ENCODE peak calls at places on chromosomes 5 and 9, in nine cellular contexts. One of them, this sample, is unnamed.

GRCh38 chr9:6270896-6271295 is 55.3 kb downstream of the IL33 start:
- DNase-seq in AG04450: no peak
- DNase-seq in nephron progenitor cell: no peak
- DNase-seq in heart left ventricle: no peak
- DNase-seq in spleen: no peak
- DNase-seq in IMR-90: no peak
- DNase-seq in fibroblast of the aortic adventitia: no peak
- DNase-seq in left ventricle myocardium inferior: no peak
- DNase-seq in fibroblast of lung: peak; percentile 5
- DNase-seq in this sample: no peak

GRCh38 chr5:132233811-132234683 is 6.4 kb upstream of the P4HA2 start:
- DNase-seq in fibroblast of lung: no peak
- DNase-seq in left ventricle myocardium inferior: no peak
- DNase-seq in spleen: peak; percentile 25
- DNase-seq in heart left ventricle: no peak
- DNase-seq in IMR-90: no peak
- DNase-seq in fibroblast of the aortic adventitia: no peak
- DNase-seq in nephron progenitor cell: no peak
- DNase-seq in AG04450: no peak
- DNase-seq in this sample: no peak

GRCh38 chr5:120304653-120305052 is 159.4 kb upstream of the PRR16 start:
- DNase-seq in AG04450: no peak
- DNase-seq in heart left ventricle: no peak
- DNase-seq in left ventricle myocardium inferior: no peak
- DNase-seq in spleen: no peak
- DNase-seq in fibroblast of lung: peak; percentile 55
- DNase-seq in IMR-90: peak; percentile 83
- DNase-seq in fibroblast of the aortic adventitia: peak; percentile 76
- DNase-seq in nephron progenitor cell: no peak
- DNase-seq in this sample: no peak

GRCh38 chr5:165196961-165197360 is 1691.5 kb downstream of the MAT2B start:
- DNase-seq in fibroblast of the aortic adventitia: no peak
- DNase-seq in heart left ventricle: no peak
- DNase-seq in AG04450: no peak
- DNase-seq in IMR-90: no peak
- DNase-seq in nephron progenitor cell: no peak
- DNase-seq in left ventricle myocardium inferior: no peak
- DNase-seq in spleen: no peak
- DNase-seq in fibroblast of lung: no peak
- DNase-seq in this sample: no peak

GRCh38 chr5:37075399-37075950 is 173.7 kb downstream of the CPLANE1 start:
- DNase-seq in spleen: no peak
- DNase-seq in fibroblast of lung: no peak
- DNase-seq in fibroblast of the aortic adventitia: peak; percentile 89
- DNase-seq in left ventricle myocardium inferior: no peak
- DNase-seq in IMR-90: no peak
- DNase-seq in heart left ventricle: no peak
- DNase-seq in AG04450: no peak
- DNase-seq in nephron progenitor cell: no peak
- DNase-seq in this sample: no peak

GRCh38 chr5:122311400-122311887 is 593 bp upstream of the SNCAIP start:
- DNase-seq in spleen: no peak
- DNase-seq in left ventricle myocardium inferior: no peak
- DNase-seq in fibroblast of lung: no peak
- DNase-seq in IMR-90: no peak
- DNase-seq in fibroblast of the aortic adventitia: no peak
- DNase-seq in nephron progenitor cell: no peak
- DNase-seq in AG04450: no peak
- DNase-seq in heart left ventricle: peak; percentile 9
- DNase-seq in this sample: peak; percentile 63

GRCh38 chr5:144195443-144195842 is 24.8 kb downstream of the KCTD16 start:
- DNase-seq in fibroblast of lung: peak; percentile 59
- DNase-seq in heart left ventricle: no peak
- DNase-seq in AG04450: no peak
- DNase-seq in left ventricle myocardium inferior: no peak
- DNase-seq in nephron progenitor cell: no peak
- DNase-seq in spleen: no peak
- DNase-seq in IMR-90: peak; percentile 69
- DNase-seq in fibroblast of the aortic adventitia: no peak
- DNase-seq in this sample: no peak

GRCh38 chr5:74124826-74125225 is 498.8 kb downstream of the ARHGEF28 start:
- DNase-seq in left ventricle myocardium inferior: no peak
- DNase-seq in fibroblast of lung: no peak
- DNase-seq in nephron progenitor cell: no peak
- DNase-seq in fibroblast of the aortic adventitia: no peak
- DNase-seq in AG04450: no peak
- DNase-seq in spleen: no peak
- DNase-seq in heart left ventricle: no peak
- DNase-seq in IMR-90: peak; percentile 32
- DNase-seq in this sample: no peak

GRCh38 chr9:124726886-124727285 is 44.2 kb downstream of the NR6A1 start:
- DNase-seq in nephron progenitor cell: no peak
- DNase-seq in AG04450: no peak
- DNase-seq in fibroblast of the aortic adventitia: no peak
- DNase-seq in heart left ventricle: no peak
- DNase-seq in fibroblast of lung: no peak
- DNase-seq in spleen: no peak
- DNase-seq in left ventricle myocardium inferior: no peak
- DNase-seq in IMR-90: no peak
- DNase-seq in this sample: no peak

GRCh38 chr9:33125871-33126822 is 41.0 kb downstream of the B4GALT1 start:
- DNase-seq in fibroblast of the aortic adventitia: peak; percentile 63
- DNase-seq in IMR-90: peak; percentile 65
- DNase-seq in AG04450: no peak
- DNase-seq in heart left ventricle: no peak
- DNase-seq in fibroblast of lung: peak; percentile 33
- DNase-seq in left ventricle myocardium inferior: no peak
- DNase-seq in nephron progenitor cell: no peak
- DNase-seq in spleen: peak; percentile 86
- DNase-seq in this sample: no peak

GRCh38 chr9:35862328-35862727 is 7.9 kb downstream of the OR13J1 start:
- DNase-seq in fibroblast of lung: no peak
- DNase-seq in IMR-90: no peak
- DNase-seq in fibroblast of the aortic adventitia: no peak
- DNase-seq in spleen: no peak
- DNase-seq in nephron progenitor cell: no peak
- DNase-seq in heart left ventricle: no peak
- DNase-seq in AG04450: no peak
- DNase-seq in left ventricle myocardium inferior: no peak
- DNase-seq in this sample: no peak

GRCh38 chr9:120713257-120714087 is 798 bp downstream of the MEGF9 start:
- DNase-seq in left ventricle myocardium inferior: peak; percentile 29
- DNase-seq in IMR-90: no peak
- DNase-seq in AG04450: no peak
- DNase-seq in heart left ventricle: no peak
- DNase-seq in spleen: peak; percentile 91
- DNase-seq in fibroblast of the aortic adventitia: peak; percentile 39
- DNase-seq in fibroblast of lung: peak; percentile 13
- DNase-seq in nephron progenitor cell: no peak
- DNase-seq in this sample: no peak

GRCh38 chr9:12740845-12741244 is 34.0 kb upstream of the LURAP1L start:
- DNase-seq in left ventricle myocardium inferior: no peak
- DNase-seq in AG04450: no peak
- DNase-seq in fibroblast of the aortic adventitia: no peak
- DNase-seq in nephron progenitor cell: no peak
- DNase-seq in IMR-90: peak; percentile 69
- DNase-seq in heart left ventricle: no peak
- DNase-seq in fibroblast of lung: no peak
- DNase-seq in spleen: no peak
- DNase-seq in this sample: no peak

GRCh38 chr5:109739741-109740140 is 50.0 kb downstream of the MAN2A1 start:
- DNase-seq in heart left ventricle: no peak
- DNase-seq in left ventricle myocardium inferior: no peak
- DNase-seq in IMR-90: peak; percentile 55
- DNase-seq in spleen: no peak
- DNase-seq in AG04450: no peak
- DNase-seq in fibroblast of lung: peak; percentile 18
- DNase-seq in nephron progenitor cell: no peak
- DNase-seq in fibroblast of the aortic adventitia: peak; percentile 33
- DNase-seq in this sample: no peak

GRCh38 chr9:88342246-88342645 is 46.0 kb upstream of the SPIN1 start:
- DNase-seq in fibroblast of the aortic adventitia: peak; percentile 21
- DNase-seq in spleen: no peak
- DNase-seq in left ventricle myocardium inferior: no peak
- DNase-seq in heart left ventricle: no peak
- DNase-seq in AG04450: no peak
- DNase-seq in fibroblast of lung: no peak
- DNase-seq in nephron progenitor cell: no peak
- DNase-seq in IMR-90: peak; percentile 12
- DNase-seq in this sample: no peak

GRCh38 chr9:129178983-129179382 is 922 bp upstream of the IER5L start:
- DNase-seq in IMR-90: no peak
- DNase-seq in nephron progenitor cell: peak; percentile 73
- DNase-seq in AG04450: no peak
- DNase-seq in fibroblast of lung: no peak
- DNase-seq in left ventricle myocardium inferior: no peak
- DNase-seq in heart left ventricle: no peak
- DNase-seq in fibroblast of the aortic adventitia: no peak
- DNase-seq in spleen: no peak
- DNase-seq in this sample: no peak

GRCh38 chr5:139676951-139677367 is 28.8 kb downstream of the CXXC5 start:
- DNase-seq in left ventricle myocardium inferior: no peak
- DNase-seq in nephron progenitor cell: peak; percentile 68
- DNase-seq in fibroblast of lung: no peak
- DNase-seq in spleen: no peak
- DNase-seq in AG04450: no peak
- DNase-seq in heart left ventricle: no peak
- DNase-seq in fibroblast of the aortic adventitia: no peak
- DNase-seq in IMR-90: no peak
- DNase-seq in this sample: no peak

GRCh38 chr9:107218834-107219485 is 64.1 kb upstream of the RAD23B start:
- DNase-seq in IMR-90: no peak
- DNase-seq in fibroblast of the aortic adventitia: no peak
- DNase-seq in AG04450: no peak
- DNase-seq in fibroblast of lung: no peak
- DNase-seq in heart left ventricle: no peak
- DNase-seq in spleen: no peak
- DNase-seq in nephron progenitor cell: no peak
- DNase-seq in left ventricle myocardium inferior: no peak
- DNase-seq in this sample: no peak

DNA sequence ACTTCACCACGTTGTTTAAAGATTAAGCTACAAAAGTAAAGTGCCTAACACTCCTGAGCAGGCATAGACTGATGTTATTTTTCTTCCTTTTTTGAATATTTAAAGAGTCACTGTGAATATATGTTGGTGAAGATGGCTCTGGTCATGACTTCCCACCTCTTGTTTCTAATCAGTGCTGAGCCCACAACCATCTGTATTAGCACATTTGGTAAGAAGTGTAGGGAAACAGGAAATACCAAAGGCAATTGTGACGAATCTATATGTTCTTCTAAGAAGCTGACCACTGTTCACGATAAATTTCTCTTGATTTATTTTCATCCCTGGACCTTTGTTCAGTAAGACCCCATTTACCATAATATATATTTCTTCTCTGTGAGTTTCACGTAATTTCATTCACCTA is 108.3 kb upstream of the PCA3 start:
- DNase-seq in IMR-90: no peak
- DNase-seq in heart left ventricle: no peak
- DNase-seq in nephron progenitor cell: no peak
- DNase-seq in left ventricle myocardium inferior: no peak
- DNase-seq in fibroblast of lung: no peak
- DNase-seq in spleen: no peak
- DNase-seq in AG04450: no peak
- DNase-seq in fibroblast of the aortic adventitia: no peak
- DNase-seq in this sample: no peak
- TF ChIP-seq CTCF in IMR-90: no peak
- TF ChIP-seq CTCF in heart left ventricle: no peak
- TF ChIP-seq CTCF in nephron progenitor cell: no peak
- TF ChIP-seq CTCF in left ventricle myocardium inferior: no peak
- TF ChIP-seq CTCF in fibroblast of lung: no peak
- TF ChIP-seq CTCF in spleen: no peak
- TF ChIP-seq CTCF in AG04450: no peak
- TF ChIP-seq CTCF in fibroblast of the aortic adventitia: no peak
- TF ChIP-seq CTCF in this sample: no peak

GRCh38 chr5:123540534-123540933 is 28.6 kb downstream of the CSNK1G3 start:
- DNase-seq in nephron progenitor cell: no peak
- DNase-seq in left ventricle myocardium inferior: no peak
- DNase-seq in heart left ventricle: no peak
- DNase-seq in IMR-90: no peak
- DNase-seq in fibroblast of the aortic adventitia: no peak
- DNase-seq in AG04450: no peak
- DNase-seq in spleen: no peak
- DNase-seq in fibroblast of lung: no peak
- DNase-seq in this sample: no peak

GRCh38 chr5:123543438-123543837 is 31.5 kb downstream of the CSNK1G3 start:
- DNase-seq in fibroblast of lung: no peak
- DNase-seq in fibroblast of the aortic adventitia: no peak
- DNase-seq in IMR-90: no peak
- DNase-seq in AG04450: no peak
- DNase-seq in nephron progenitor cell: no peak
- DNase-seq in heart left ventricle: no peak
- DNase-seq in spleen: no peak
- DNase-seq in left ventricle myocardium inferior: no peak
- DNase-seq in this sample: no peak

GRCh38 chr5:123549256-123549904 is 37.4 kb downstream of the CSNK1G3 start:
- DNase-seq in heart left ventricle: no peak
- DNase-seq in spleen: no peak
- DNase-seq in IMR-90: no peak
- DNase-seq in fibroblast of the aortic adventitia: no peak
- DNase-seq in AG04450: no peak
- DNase-seq in nephron progenitor cell: no peak
- DNase-seq in left ventricle myocardium inferior: no peak
- DNase-seq in fibroblast of lung: no peak
- DNase-seq in this sample: no peak

GRCh38 chr5:123546657-123547056 is 34.7 kb downstream of the CSNK1G3 start:
- DNase-seq in fibroblast of the aortic adventitia: no peak
- DNase-seq in fibroblast of lung: no peak
- DNase-seq in IMR-90: peak; percentile 17
- DNase-seq in left ventricle myocardium inferior: no peak
- DNase-seq in nephron progenitor cell: no peak
- DNase-seq in AG04450: no peak
- DNase-seq in heart left ventricle: no peak
- DNase-seq in spleen: no peak
- DNase-seq in this sample: no peak

GRCh38 chr5:123545506-123545905 is 33.5 kb downstream of the CSNK1G3 start:
- DNase-seq in spleen: no peak
- DNase-seq in AG04450: no peak
- DNase-seq in fibroblast of lung: peak; percentile 46
- DNase-seq in IMR-90: no peak
- DNase-seq in heart left ventricle: no peak
- DNase-seq in fibroblast of the aortic adventitia: peak; percentile 42
- DNase-seq in left ventricle myocardium inferior: no peak
- DNase-seq in nephron progenitor cell: no peak
- DNase-seq in this sample: no peak
- TF ChIP-seq CTCF in spleen: peak; percentile 31
- TF ChIP-seq CTCF in AG04450: peak; percentile 41
- TF ChIP-seq CTCF in fibroblast of lung: no peak
- TF ChIP-seq CTCF in IMR-90: peak; percentile 29
- TF ChIP-seq CTCF in heart left ventricle: peak; percentile 23
- TF ChIP-seq CTCF in fibroblast of the aortic adventitia: peak; percentile 53
- TF ChIP-seq CTCF in left ventricle myocardium inferior: peak; percentile 47
- TF ChIP-seq CTCF in nephron progenitor cell: peak; percentile 42
- TF ChIP-seq CTCF in this sample: peak; percentile 28

GRCh38 chr5:91302335-91302734 is 80.8 kb downstream of the ARRDC3 start:
- DNase-seq in AG04450: no peak
- DNase-seq in spleen: no peak
- DNase-seq in nephron progenitor cell: no peak
- DNase-seq in heart left ventricle: no peak
- DNase-seq in fibroblast of the aortic adventitia: no peak
- DNase-seq in fibroblast of lung: no peak
- DNase-seq in left ventricle myocardium inferior: no peak
- DNase-seq in IMR-90: no peak
- DNase-seq in this sample: no peak
- TF ChIP-seq CTCF in AG04450: no peak
- TF ChIP-seq CTCF in spleen: no peak
- TF ChIP-seq CTCF in nephron progenitor cell: no peak
- TF ChIP-seq CTCF in heart left ventricle: no peak
- TF ChIP-seq CTCF in fibroblast of the aortic adventitia: no peak
- TF ChIP-seq CTCF in fibroblast of lung: no peak
- TF ChIP-seq CTCF in left ventricle myocardium inferior: no peak
- TF ChIP-seq CTCF in IMR-90: no peak
- TF ChIP-seq CTCF in this sample: no peak

GRCh38 chr9:4297151-4297794 is 2.6 kb downstream of the GLIS3 start:
- DNase-seq in AG04450: no peak
- DNase-seq in spleen: peak; percentile 79
- DNase-seq in IMR-90: peak; percentile 87
- DNase-seq in fibroblast of lung: peak; percentile 91
- DNase-seq in fibroblast of the aortic adventitia: peak; percentile 90
- DNase-seq in heart left ventricle: peak; percentile 70
- DNase-seq in nephron progenitor cell: no peak
- DNase-seq in left ventricle myocardium inferior: peak; percentile 65
- DNase-seq in this sample: peak; percentile 61
- TF ChIP-seq CTCF in AG04450: peak; percentile 53
- TF ChIP-seq CTCF in spleen: peak; percentile 32
- TF ChIP-seq CTCF in IMR-90: peak; percentile 55
- TF ChIP-seq CTCF in fibroblast of lung: peak; percentile 49
- TF ChIP-seq CTCF in fibroblast of the aortic adventitia: peak; percentile 62
- TF ChIP-seq CTCF in heart left ventricle: no peak
- TF ChIP-seq CTCF in nephron progenitor cell: no peak
- TF ChIP-seq CTCF in left ventricle myocardium inferior: peak; percentile 51
- TF ChIP-seq CTCF in this sample: peak; percentile 61

This sample was measured in ascending aorta.